ENCODE peak calls at places on chromosomes 1 and 21, in four cellular contexts. H, A, M and C are unnamed samples. For H3K4me1 and H3K9me3, the result is how much of the 10 kb centered on the place peaks cover.

GRCh38 chr1:39659110-39659509 is 12.8 kb downstream of the NT5C1A start:
- DNase-seq in H (no peak), A (no peak), M (no peak), C (no peak)

GRCh38 chr1:104718752-104719151 is 969.1 kb downstream of the AMY1C start:
- DNase-seq in H (no peak), A (no peak), M (no peak), C (no peak)

GRCh38 chr1:9349331-9349851 is 56.7 kb downstream of the SPSB1 start:
- DNase-seq in H (no peak), A (no peak), M (no peak), C (no peak)

GRCh38 chr1:110418729-110419128 is 11.2 kb upstream of the LAMTOR5 start:
- DNase-seq in H (no peak), A (no peak), M (no peak), C (no peak)

GRCh38 chr1:1359668-1360468 is 1.5 kb upstream of the MXRA8 start:
- DNase-seq in H (no peak), A (no peak), M (no peak), C (peak)

GRCh38 chr21:18529253-18529652 is 125.7 kb upstream of the TMPRSS15 start:
- DNase-seq in H (no peak), A (no peak), M (no peak), C (peak)

GRCh38 chr1:43345119-43345518 is 7.5 kb downstream of the MPL start:
- DNase-seq in H (peak), A (no peak), M (peak), C (no peak)

GRCh38 chr1:15936025-15936424 is 39.9 kb downstream of the ZBTB17 start:
- DNase-seq in H (no peak), A (no peak), M (no peak), C (no peak)

GRCh38 chr1:242449211-242449610 is 75.3 kb downstream of the PLD5 start:
- DNase-seq in H (peak), A (no peak), M (no peak), C (peak)

GRCh38 chr1:243730499-243731150 is 119.4 kb downstream of the AKT3 start:
- DNase-seq in H (no peak), A (no peak), M (no peak), C (no peak)

GRCh38 chr1:25629836-25630235 is 13.2 kb downstream of the MAN1C1 start:
- DNase-seq in H (no peak), A (no peak), M (no peak), C (no peak)

GRCh38 chr1:234745844-234746797 is 136.1 kb upstream of the IRF2BP2 start:
- DNase-seq in H (no peak), A (no peak), M (no peak), C (no peak)

GRCh38 chr1:166693158-166693557 is 146.1 kb upstream of the POGK start:
- DNase-seq in H (no peak), A (no peak), M (no peak), C (no peak)

GRCh38 chr1:234503193-234504050 is 24.4 kb upstream of the TARBP1 start:
- DNase-seq in H (no peak), A (no peak), M (no peak), C (no peak)

GRCh38 chr1:15714438-15715136 is 21.5 kb upstream of the SLC25A34 start:
- DNase-seq in H (no peak), A (no peak), M (no peak), C (peak)

GRCh38 chr1:233867028-233867427 is 37.4 kb upstream of the SLC35F3 start:
- DNase-seq in H (no peak), A (peak), M (no peak), C (no peak)

GRCh38 chr1:212040629-212041028 is 5.1 kb downstream of the DTL start:
- DNase-seq in H (no peak), A (no peak), M (no peak), C (no peak)

GRCh38 chr1:218414060-218414728 is 69.1 kb downstream of the TGFB2 start:
- DNase-seq in H (no peak), A (no peak), M (no peak), C (no peak)

GRCh38 chr1:85473390-85473789 is 8.4 kb upstream of the DDAH1 start:
- DNase-seq in H (no peak), A (no peak), M (no peak), C (no peak)

GRCh38 chr1:13662498-13662897 is 37.5 kb upstream of the PRDM2 start:
- DNase-seq in H (peak), A (no peak), M (peak), C (no peak)

GRCh38 chr1:169764919-169765318 is 29.8 kb downstream of the METTL18 start:
- DNase-seq in H (no peak), A (no peak), M (no peak), C (no peak)

GRCh38 chr1:77876884-77877283 is 11.5 kb upstream of the NEXN start:
- DNase-seq in H (no peak), A (no peak), M (no peak), C (no peak)

GRCh38 chr1:218430802-218431201 is 85.7 kb downstream of the TGFB2 start:
- DNase-seq in H (no peak), A (no peak), M (no peak), C (peak)

GRCh38 chr1:211515090-211516023 is 23.4 kb upstream of the RD3 start:
- DNase-seq in H (peak), A (peak), M (peak), C (peak)

GRCh38 chr1:35539073-35539823 is 18.0 kb downstream of the KIAA0319L start:
- DNase-seq in H (no peak), A (no peak), M (no peak), C (no peak)

GRCh38 chr1:48920741-48921330 is 144.1 kb upstream of the BEND5 start:
- DNase-seq in H (no peak), A (no peak), M (no peak), C (no peak)

GRCh38 chr1:155929057-155929456 is 5.2 kb downstream of the KHDC4 start:
- DNase-seq in H (no peak), A (no peak), M (no peak), C (no peak)

GRCh38 chr1:198830397-198830796 is 191.6 kb downstream of the PTPRC start:
- DNase-seq in H (no peak), A (no peak), M (no peak), C (no peak)

GRCh38 chr1:60162941-60163340 is 89.4 kb upstream of the C1orf87 start:
- DNase-seq in H (no peak), A (no peak), M (no peak), C (no peak)

GRCh38 chr1:79353224-79353623 is 346.7 kb upstream of the ADGRL4 start:
- DNase-seq in H (peak), A (peak), M (no peak), C (peak)

GRCh38 chr1:156600733-156601121 is 552 bp downstream of the GPATCH4 start:
- DNase-seq in H (no peak), A (no peak), M (no peak), C (no peak)

GRCh38 chr1:211625040-211625439 is 46.1 kb upstream of the SLC30A1 start:
- DNase-seq in H (peak), A (peak), M (peak), C (no peak)

GRCh38 chr1:10225573-10225972 is 15.2 kb downstream of the KIF1B start:
- DNase-seq in H (no peak), A (no peak), M (no peak), C (no peak)

GRCh38 chr1:201351617-201352016 is 25.9 kb downstream of the TNNT2 start:
- DNase-seq in H (no peak), A (no peak), M (no peak), C (no peak)

GRCh38 chr21:40433575-40433974 is 413.4 kb downstream of the DSCAM start:
- DNase-seq in H (no peak), A (no peak), M (no peak), C (no peak)

DNA sequence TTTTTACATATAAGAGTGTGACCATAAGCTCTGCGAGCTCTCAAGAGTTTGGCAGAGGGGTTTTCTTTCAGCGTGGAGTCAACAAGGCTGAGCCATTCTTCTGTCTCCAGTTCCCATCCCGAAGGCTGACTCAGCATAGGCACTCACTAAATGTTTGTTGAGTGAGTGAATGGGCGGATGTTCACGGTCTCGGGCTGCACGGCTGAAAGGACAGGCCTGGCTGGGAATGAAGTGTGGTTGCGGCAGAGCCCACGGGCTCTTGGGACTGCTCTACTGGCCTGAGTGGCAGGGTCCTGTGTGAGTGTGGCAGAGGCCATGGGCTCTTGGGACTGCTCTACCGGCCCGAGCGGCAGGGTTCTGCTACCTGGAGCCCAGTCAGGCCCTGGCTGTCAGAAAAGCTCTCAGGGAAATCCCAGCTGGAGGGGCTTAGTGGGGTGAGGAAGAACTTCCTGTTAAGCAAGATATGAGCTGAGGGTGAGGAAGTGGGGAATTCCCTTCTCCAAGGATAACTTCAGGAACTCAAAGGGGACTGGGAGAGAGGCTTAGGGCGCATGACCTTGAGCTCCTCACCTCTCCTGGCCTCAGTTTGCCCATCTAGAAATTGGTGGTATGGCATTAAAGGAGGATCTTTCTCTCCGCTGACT is 56.6 kb upstream of the C1orf174 start:
- DNase-seq in H (no peak), A (no peak), M (no peak), C (no peak)
- H3K4me1 ChIP-seq in H (under half), A (under half), M (under half), C (under half)

GRCh38 chr1:3021233-3021671 is at the start of gene ACTRT2:
- DNase-seq in H (no peak), A (no peak), M (peak), C (no peak)
- H3K9me3 ChIP-seq in H (under half), A (under half), M (under half), C (under half)

DNA sequence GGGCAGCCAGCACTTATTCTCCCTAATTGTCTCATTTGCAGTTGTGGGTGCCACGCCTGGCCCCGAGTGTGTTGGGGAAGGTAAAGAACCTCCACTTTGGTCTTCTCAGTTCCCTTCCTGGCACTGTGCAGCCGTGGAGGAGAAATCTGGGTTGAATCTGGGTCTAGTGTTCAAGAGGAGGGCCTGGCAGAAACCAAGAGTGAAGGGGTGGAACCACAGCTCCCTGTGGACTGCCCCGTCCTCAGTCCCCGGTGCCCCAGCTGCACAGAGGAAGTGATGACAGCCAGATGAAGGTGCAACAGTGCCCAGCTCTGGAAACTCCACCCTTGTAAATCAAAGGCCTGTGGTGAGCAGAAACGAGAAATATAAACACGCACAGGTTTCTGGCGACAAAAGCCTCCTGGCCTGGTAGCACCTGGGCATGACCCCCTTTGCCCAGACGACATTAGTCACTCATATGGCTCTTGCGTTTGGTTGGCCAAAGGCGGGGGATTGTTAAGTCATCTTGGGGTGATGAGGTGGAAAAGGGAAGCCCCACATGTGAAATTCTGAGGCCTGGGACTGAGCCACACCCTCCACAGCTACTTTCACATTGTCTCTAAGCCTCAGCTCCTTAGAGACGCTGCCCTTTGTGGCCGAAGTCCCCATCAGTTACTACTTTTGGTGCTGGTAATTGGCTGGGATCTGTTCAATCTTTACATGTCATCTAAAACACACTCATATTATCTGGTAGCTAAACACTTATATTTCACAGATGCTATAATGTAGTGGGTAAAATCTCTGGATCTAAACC is 4.2 kb upstream of the ECE1 start:
- DNase-seq in H (peak), A (peak), M (peak), C (no peak)
- H3K4me1 ChIP-seq in H (under half), A (half or more), M (under half), C (under half)

DNA sequence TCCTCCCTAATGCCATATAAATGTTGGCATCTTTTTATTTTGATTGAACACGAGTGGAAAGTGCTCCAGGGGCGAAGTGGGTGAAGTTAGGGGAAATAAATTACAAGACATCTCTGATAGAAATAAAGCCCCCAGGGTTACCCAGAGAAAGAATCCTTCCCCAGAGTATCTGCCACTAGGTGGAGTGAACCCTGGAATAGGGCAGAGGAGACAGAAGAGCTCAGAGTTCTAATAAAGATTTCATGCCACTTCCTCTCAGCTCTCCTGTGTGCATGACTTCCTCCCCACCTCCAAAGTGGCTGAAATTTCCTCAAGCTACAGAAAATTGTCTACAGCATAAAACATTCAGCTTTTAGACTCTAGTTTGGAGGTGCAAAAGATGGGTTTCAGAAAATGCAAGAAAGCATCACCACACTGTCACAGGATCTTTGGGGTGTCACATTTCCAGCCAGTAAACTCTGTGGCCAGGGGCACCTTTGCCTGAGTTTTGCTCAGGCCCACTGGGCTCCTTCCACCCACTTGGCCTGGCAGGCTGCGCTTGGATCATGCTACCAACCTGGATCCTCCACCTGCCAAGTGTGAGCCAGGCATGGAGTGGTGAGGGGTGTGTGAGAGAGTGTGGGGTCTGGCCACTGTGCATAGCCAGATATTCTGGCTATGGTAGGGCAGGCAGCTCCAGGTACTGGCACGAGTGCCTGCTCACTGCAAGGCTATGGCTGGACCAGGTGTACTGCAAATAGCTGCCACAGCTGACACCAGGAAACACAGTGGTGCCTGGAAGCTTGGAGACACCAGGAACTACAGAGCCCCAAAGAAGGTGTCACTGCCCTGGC is 208.8 kb upstream of the USP25 start:
- DNase-seq in H (no peak), A (peak), M (no peak), C (no peak)
- H3K9me3 ChIP-seq in H (under half), A (under half), M (under half), C (under half)

GRCh38 chr1:117681093-117681950 is 75.5 kb downstream of the TENT5C start:
- DNase-seq in H (no peak), A (no peak), M (no peak), C (no peak)

GRCh38 chr1:117685936-117686806 is 80.3 kb downstream of the TENT5C start:
- DNase-seq in H (no peak), A (peak), M (peak), C (no peak)

GRCh38 chr1:117686907-117687306 is 81.1 kb downstream of the TENT5C start:
- DNase-seq in H (peak), A (no peak), M (no peak), C (no peak)

GRCh38 chr1:117682372-117682771 is 76.5 kb downstream of the TENT5C start:
- DNase-seq in H (no peak), A (no peak), M (no peak), C (no peak)

GRCh38 chr1:117683571-117684285 is 77.9 kb downstream of the TENT5C start:
- DNase-seq in H (no peak), A (peak), M (no peak), C (peak)
- H3K4me1 ChIP-seq in H (under half), A (under half), M (under half), C (under half)

DNA sequence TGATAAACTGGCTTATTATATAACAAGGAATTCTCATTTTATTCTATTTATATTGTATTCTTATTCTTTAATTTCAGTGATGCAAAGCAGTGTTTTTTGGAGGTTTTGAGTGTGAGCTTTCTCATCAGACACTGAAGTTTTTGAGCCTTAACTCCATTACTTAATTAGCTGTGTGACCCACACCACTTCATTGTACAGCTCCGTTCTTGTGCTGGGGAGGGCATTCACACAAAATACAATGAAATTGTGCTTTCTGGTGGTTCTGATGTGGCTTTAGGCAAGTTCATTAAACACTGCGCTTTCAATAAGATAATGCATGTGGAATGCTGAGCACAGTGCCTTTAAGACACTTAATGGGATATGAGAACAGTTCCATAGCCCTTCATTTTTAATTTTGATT is 102.7 kb upstream of the TPTE start:
- DNase-seq in H (no peak), A (no peak), M (no peak), C (no peak)
- H3K9me3 ChIP-seq in H (under half), A (half or more), M (under half), C (under half)

GRCh38 chr1:116476321-116476720 is 94.5 kb downstream of the CD58 start:
- DNase-seq in H (no peak), A (no peak), M (peak), C (no peak)

GRCh38 chr1:116475850-116476218 is 95.0 kb downstream of the CD58 start:
- DNase-seq in H (no peak), A (no peak), M (no peak), C (no peak)

GRCh38 chr1:116472431-116472961 is 98.3 kb downstream of the CD58 start:
- DNase-seq in H (no peak), A (no peak), M (no peak), C (no peak)

GRCh38 chr1:116477428-116477827 is 93.4 kb downstream of the CD58 start:
- DNase-seq in H (no peak), A (no peak), M (no peak), C (no peak)

GRCh38 chr1:116474921-116475849 is 95.6 kb downstream of the CD58 start:
- DNase-seq in H (no peak), A (no peak), M (peak), C (no peak)
- H3K4me1 ChIP-seq in H (under half), A (under half), M (under half), C (under half)

GRCh38 chr1:204973449-204973848 is 69.6 kb upstream of the CNTN2 start:
- DNase-seq in H (no peak), A (no peak), M (no peak), C (no peak)

GRCh38 chr1:204975568-204976235 is 67.3 kb upstream of the CNTN2 start:
- DNase-seq in H (peak), A (peak), M (peak), C (peak)

GRCh38 chr1:204975021-204975420 is 68.0 kb upstream of the CNTN2 start:
- DNase-seq in H (no peak), A (no peak), M (no peak), C (no peak)

GRCh38 chr1:204972461-204972860 is 70.6 kb upstream of the CNTN2 start:
- DNase-seq in H (no peak), A (no peak), M (no peak), C (no peak)

DNA sequence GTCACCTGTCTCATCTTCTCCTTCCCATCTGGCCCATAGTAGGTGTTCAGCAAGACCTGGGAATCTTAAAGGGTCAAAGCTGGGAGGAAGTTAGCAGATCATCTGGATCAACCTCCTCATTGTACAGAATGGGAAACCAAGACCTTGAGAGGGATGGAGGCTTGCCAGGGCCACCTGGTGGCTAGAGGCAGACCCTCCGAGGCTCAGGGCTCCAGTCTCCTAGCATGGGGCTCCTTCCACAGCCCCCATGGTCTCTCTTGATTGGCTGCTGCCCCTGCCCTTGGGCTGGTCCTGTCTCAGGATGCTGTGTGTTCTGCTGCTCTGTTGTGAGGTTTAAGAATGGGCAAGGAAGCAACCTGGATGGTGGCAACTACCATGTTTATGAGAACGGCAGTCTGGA is 68.7 kb upstream of the CNTN2 start:
- DNase-seq in H (no peak), A (no peak), M (no peak), C (peak)
- H3K9me3 ChIP-seq in H (under half), A (under half), M (under half), C (under half)

DNA sequence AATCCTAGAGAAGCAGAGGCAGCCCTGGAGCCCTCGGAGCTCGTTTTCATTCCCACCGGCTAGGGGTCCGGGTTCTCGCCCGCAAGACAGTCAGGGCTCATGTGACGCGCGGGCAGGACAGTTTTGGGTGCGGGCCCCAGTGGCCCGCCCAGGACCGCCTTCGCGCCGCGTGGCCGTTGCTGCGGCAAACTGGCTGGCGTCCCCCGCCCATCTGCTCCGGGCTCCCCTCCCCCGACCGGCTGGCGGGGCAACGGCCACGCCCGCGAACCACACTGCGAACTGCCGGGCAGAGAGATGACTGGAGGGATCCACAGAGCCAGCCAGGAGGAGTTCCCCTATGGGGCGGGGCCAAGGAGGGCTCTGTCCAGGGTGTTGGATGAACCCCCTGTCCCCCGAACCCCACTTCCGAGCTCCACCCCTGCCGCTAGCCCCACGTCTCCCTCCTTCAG is 899 bp upstream of the HES2 start:
- DNase-seq in H (no peak), A (no peak), M (peak), C (no peak)
- H3K4me1 ChIP-seq in H (under half), A (under half), M (under half), C (under half)